ENCODE peak calls at places on chromosomes 16 and 17, in five cellular contexts. V, S, B, I and U are unnamed samples.
A peak's percentile ranks its signal among the peaks of the same experiment; 100 is the strongest.

GRCh38 chr17:66625321-66625767 is 209.6 kb upstream of the CACNG5 start:
- DNase-seq in V (peak; percentile 85), B (no peak), I (no peak), S (no peak), U (peak; percentile 7)

GRCh38 chr16:74297296-74297665 is 667 bp downstream of the PSMD7 start:
- DNase-seq in B (peak; percentile 50), I (no peak), V (peak; percentile 61), S (no peak), U (peak; percentile 80)

GRCh38 chr16:68380676-68381362 is 67.5 kb downstream of the SMPD3 start:
- DNase-seq in B (no peak), V (no peak), I (no peak), S (no peak), U (no peak)

GRCh38 chr16:51607202-51607756 is 456.2 kb upstream of the SALL1 start:
- DNase-seq in V (no peak), I (no peak), S (no peak), B (no peak), U (no peak)

GRCh38 chr16:17335826-17336492 is 134.8 kb downstream of the XYLT1 start:
- DNase-seq in I (peak; percentile 53), B (no peak), V (no peak), S (no peak), U (no peak)

GRCh38 chr17:82548681-82549303 is 29.3 kb downstream of the FOXK2 start:
- DNase-seq in S (peak; percentile 54), B (no peak), V (no peak), I (peak; percentile 47), U (peak; percentile 42)

GRCh38 chr17:36131436-36131835 is 27.8 kb downstream of the CCL4 start:
- DNase-seq in B (no peak), S (no peak), I (no peak), V (no peak), U (no peak)

GRCh38 chr16:2244301-2244700 is 7.1 kb downstream of the ECI1 start:
- DNase-seq in S (no peak), V (no peak), B (no peak), I (no peak), U (no peak)

GRCh38 chr17:75836605-75837004 is 7.6 kb downstream of the UNC13D start:
- DNase-seq in I (no peak), S (no peak), B (no peak), V (no peak), U (no peak)
- TF ChIP-seq POLR2A in I (no peak), S (no peak), B (no peak), V (no peak), U (no peak)

GRCh38 chr17:76732734-76733617 is 4.2 kb downstream of the SRSF2 start:
- DNase-seq in I (no peak), B (peak; percentile 39), S (no peak), V (no peak), U (peak; percentile 42)
- TF ChIP-seq POLR2A in I (no peak), B (no peak), S (no peak), V (no peak), U (peak; percentile 47)

DNA sequence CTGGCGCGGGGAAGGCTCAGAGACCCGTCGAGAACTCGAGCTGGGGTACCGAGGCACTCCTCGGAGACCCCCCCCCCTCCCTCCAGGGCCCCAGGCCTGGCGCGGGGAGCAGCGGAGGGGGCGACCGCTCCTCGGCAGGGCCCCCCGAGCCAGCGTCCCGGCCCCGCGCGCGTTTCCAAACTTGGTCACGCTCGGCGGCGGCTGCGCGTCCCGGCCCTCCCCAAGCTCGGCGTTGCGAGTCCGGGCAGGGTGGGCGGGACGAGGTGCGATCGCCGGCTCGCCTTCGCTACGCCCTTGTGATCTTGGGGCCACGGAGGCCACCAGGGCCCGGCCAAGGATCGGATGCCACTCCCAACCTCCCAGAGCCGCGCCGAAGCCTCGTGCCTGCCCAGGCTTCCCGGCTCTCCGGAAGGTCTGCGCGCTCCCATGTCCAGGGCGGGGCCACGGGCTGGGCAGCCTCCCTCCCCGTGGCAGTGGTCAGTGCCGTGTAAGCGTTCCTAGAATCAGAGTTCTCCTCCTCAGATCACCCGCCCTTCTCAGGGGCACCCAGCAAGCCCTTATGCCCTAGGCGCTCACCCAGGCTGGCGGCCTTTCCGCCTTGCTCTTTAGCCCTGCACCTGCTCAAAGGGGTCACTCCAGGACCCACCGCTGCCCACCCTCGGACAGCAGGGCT is 12.0 kb upstream of the MRPS23 start:
- DNase-seq in I (peak; percentile 71), V (peak; percentile 69), S (peak; percentile 76), B (peak; percentile 75), U (peak; percentile 25)
- TF ChIP-seq POLR2A in I (peak; percentile 35), V (no peak), S (peak; percentile 25), B (no peak), U (no peak)

GRCh38 chr17:79777844-79778503 is at the start of gene CBX2:
- DNase-seq in I (peak; percentile 81), V (peak; percentile 92), S (peak; percentile 86), B (peak; percentile 84), U (peak; percentile 85)
- TF ChIP-seq POLR2A in I (peak; percentile 21), V (peak; percentile 93), S (no peak), B (no peak), U (no peak)

GRCh38 chr17:8966926-8967325 is 1.4 kb upstream of the PIK3R5 start:
- DNase-seq in V (no peak), B (no peak), I (no peak), S (no peak), U (no peak)

GRCh38 chr17:8963017-8963416 is 2.5 kb downstream of the PIK3R5 start:
- DNase-seq in I (no peak), V (no peak), B (no peak), S (no peak), U (no peak)

GRCh38 chr17:8964801-8965393 is 610 bp downstream of the PIK3R5 start:
- DNase-seq in B (peak; percentile 75), S (no peak), I (no peak), V (no peak), U (no peak)

GRCh38 chr17:8963665-8964258 is 1.7 kb downstream of the PIK3R5 start:
- DNase-seq in S (no peak), V (no peak), I (no peak), B (no peak), U (no peak)

GRCh38 chr17:8965394-8966168 is at the start of gene PIK3R5:
- DNase-seq in B (peak; percentile 92), V (no peak), S (peak; percentile 29), I (no peak), U (no peak)
- TF ChIP-seq POLR2A in B (no peak), V (no peak), S (no peak), I (no peak), U (no peak)

DNA sequence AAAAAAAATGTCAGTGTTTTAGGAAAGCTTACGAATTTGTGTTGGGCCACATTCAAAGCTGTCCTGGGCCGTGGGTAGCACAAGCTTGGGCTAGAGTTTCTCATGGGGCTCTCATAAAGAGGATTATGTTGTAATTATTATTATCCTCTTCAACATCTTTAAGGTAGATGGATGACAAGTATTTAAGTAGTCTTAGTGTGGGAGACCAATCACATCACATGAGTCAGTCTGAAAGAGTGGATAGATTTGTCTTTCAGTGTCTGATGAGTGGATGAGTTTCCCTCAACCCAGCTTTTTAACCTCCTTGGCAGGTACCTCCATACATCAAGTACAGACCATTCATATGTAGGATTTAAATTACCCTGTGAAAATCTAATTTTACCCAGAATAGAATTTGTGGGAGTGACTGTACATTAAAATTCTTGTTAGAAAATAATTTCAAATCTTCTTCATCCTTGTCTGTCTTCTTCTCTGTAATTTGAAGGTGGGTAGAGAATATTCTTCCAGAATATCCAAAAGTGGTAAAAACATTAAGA is 17.3 kb downstream of the PAFAH1B1 start:
- DNase-seq in B (no peak), I (no peak), S (no peak), V (no peak), U (peak; percentile 31)
- TF ChIP-seq POLR2A in B (no peak), I (no peak), S (no peak), V (no peak), U (no peak)

DNA sequence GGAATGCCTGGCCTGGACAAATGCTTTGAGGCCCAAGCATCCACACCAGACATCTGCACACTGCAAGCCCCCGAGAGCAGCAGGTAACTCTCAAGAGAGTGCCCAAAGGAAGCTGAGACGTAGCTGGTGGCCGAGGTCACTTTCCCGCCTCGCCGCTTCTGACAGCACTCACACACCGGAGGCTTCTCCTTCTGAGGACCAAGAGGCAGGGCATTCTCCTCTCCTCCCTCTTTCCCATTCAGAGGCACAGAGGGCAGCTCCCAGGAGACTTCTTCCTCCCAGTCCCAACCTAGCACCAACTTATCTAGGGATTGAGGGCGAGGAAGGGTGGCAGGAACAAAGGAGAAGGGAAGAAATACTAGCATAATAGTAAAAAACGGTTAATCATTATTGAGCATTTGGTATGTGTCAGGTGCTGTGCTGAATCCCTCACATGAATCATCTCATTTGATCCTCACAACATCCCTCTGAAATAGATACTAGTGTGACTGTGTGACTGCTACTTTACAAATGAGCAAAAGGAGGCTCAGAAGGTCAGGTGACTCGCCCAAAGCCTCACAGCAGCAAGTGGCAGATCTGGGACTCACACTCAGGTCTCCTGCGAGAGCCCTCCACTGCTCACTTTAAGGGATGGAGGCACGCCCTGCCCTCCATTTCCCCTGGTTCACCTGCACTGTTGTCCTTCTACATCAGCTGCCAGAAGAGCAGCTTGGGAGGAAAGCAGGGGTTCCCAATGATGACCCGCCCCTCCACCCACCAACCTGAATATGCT is 41.8 kb downstream of the MYO18A start:
- DNase-seq in B (peak; percentile 58), V (no peak), I (no peak), S (no peak), U (no peak)
- TF ChIP-seq POLR2A in B (no peak), V (no peak), I (no peak), S (no peak), U (no peak)

GRCh38 chr16:56072096-56072495 is 119.2 kb upstream of the GNAO1 start:
- DNase-seq in S (no peak), V (no peak), I (no peak), B (no peak), U (no peak)
- TF ChIP-seq POLR2A in S (no peak), V (no peak), I (no peak), B (no peak), U (no peak)